ENCODE peak calls at places on chromosomes 13 and 19, in four cellular contexts. One of them, this sample, is unnamed.

GRCh38 chr19:42386974-42387707 is 3.0 kb downstream of the CNFN start:
- DNase-seq in fibroblast of pulmonary artery: peak; percentile 47
- DNase-seq in renal cortical epithelial cell: peak; percentile 37
- DNase-seq in H7: peak; percentile 97
- DNase-seq in this sample: peak; percentile 49

GRCh38 chr19:53908933-53909415 is at the start of gene CACNG7:
- DNase-seq in fibroblast of pulmonary artery: peak; percentile 26
- DNase-seq in renal cortical epithelial cell: no peak
- DNase-seq in H7: peak; percentile 95
- DNase-seq in this sample: no peak

GRCh38 chr13:73274147-73274546 is 215.3 kb downstream of the KLF5 start:
- DNase-seq in fibroblast of pulmonary artery: peak; percentile 5
- DNase-seq in renal cortical epithelial cell: peak; percentile 65
- DNase-seq in H7: no peak
- DNase-seq in this sample: no peak

GRCh38 chr19:42555317-42555716 is 27.0 kb upstream of the CEACAM1 start:
- DNase-seq in fibroblast of pulmonary artery: no peak
- DNase-seq in renal cortical epithelial cell: no peak
- DNase-seq in H7: peak; percentile 73
- DNase-seq in this sample: no peak

GRCh38 chr19:12364391-12365093 is 941 bp downstream of the ZNF442 start:
- DNase-seq in fibroblast of pulmonary artery: peak; percentile 24
- DNase-seq in renal cortical epithelial cell: peak; percentile 8
- DNase-seq in H7: peak; percentile 68
- DNase-seq in this sample: no peak

GRCh38 chr19:46571495-46571894 is 29.6 kb upstream of the CALM3 start:
- DNase-seq in fibroblast of pulmonary artery: peak; percentile 28
- DNase-seq in renal cortical epithelial cell: peak; percentile 23
- DNase-seq in H7: peak; percentile 86
- DNase-seq in this sample: no peak

GRCh38 chr19:57689750-57690149 is 8.0 kb downstream of the ZNF551 start:
- DNase-seq in fibroblast of pulmonary artery: no peak
- DNase-seq in renal cortical epithelial cell: no peak
- DNase-seq in H7: no peak
- DNase-seq in this sample: no peak

GRCh38 chr13:29239653-29240525 is 355.6 kb downstream of the SLC7A1 start:
- DNase-seq in fibroblast of pulmonary artery: no peak
- DNase-seq in renal cortical epithelial cell: no peak
- DNase-seq in H7: no peak
- DNase-seq in this sample: no peak

GRCh38 chr19:33429891-33430673 is 56.6 kb downstream of the CEBPG start:
- DNase-seq in fibroblast of pulmonary artery: no peak
- DNase-seq in renal cortical epithelial cell: no peak
- DNase-seq in H7: peak; percentile 19
- DNase-seq in this sample: no peak

GRCh38 chr13:113302940-113303339 is 5.9 kb downstream of the LAMP1 start:
- DNase-seq in fibroblast of pulmonary artery: no peak
- DNase-seq in renal cortical epithelial cell: no peak
- DNase-seq in H7: no peak
- DNase-seq in this sample: no peak